ENCODE peak calls at places on chromosome 17, in ten cellular contexts. F is right lobe of liver, Q is PC-9, R is brain microvascular endothelial cell, H is HCT116, V is kidney, C is psoas muscle, D is upper lobe of right lung, S is ovary, Z is transverse colon. L is an unnamed sample.

GRCh38 chr17:72614871-72615626 is 477.4 kb downstream of the SLC39A11 start:
- DNase-seq in F (no peak), Q (no peak), R (peak), H (peak), V (peak), C (no peak), D (no peak), S (no peak), Z (peak), L (peak)

GRCh38 chr17:17063546-17064122 is 21.4 kb downstream of the MPRIP start:
- DNase-seq in F (peak), Q (peak), R (no peak), H (no peak), V (peak), C (peak), D (peak), S (no peak), Z (peak), L (peak)

GRCh38 chr17:78381601-78382168 is 3.2 kb downstream of the PGS1 start:
- DNase-seq in F (no peak), Q (no peak), R (no peak), H (no peak), V (no peak), C (no peak), D (no peak), S (no peak), Z (no peak), L (no peak)

GRCh38 chr17:60717814-60718213 is 40.2 kb downstream of the BCAS3 start:
- DNase-seq in F (no peak), Q (no peak), R (no peak), H (no peak), V (no peak), C (no peak), D (no peak), S (no peak), Z (no peak), L (no peak)

GRCh38 chr17:74760404-74761105 is 12.1 kb downstream of the NHERF1 start:
- DNase-seq in F (peak), Q (no peak), R (no peak), H (no peak), V (no peak), C (no peak), D (no peak), S (no peak), Z (no peak), L (no peak)

GRCh38 chr17:76326306-76326705 is 18.2 kb upstream of the QRICH2 start:
- DNase-seq in F (no peak), Q (no peak), R (no peak), H (no peak), V (no peak), C (no peak), D (no peak), S (no peak), Z (no peak), L (no peak)

GRCh38 chr17:4722678-4723240 is 8.5 kb upstream of the MED11 start:
- DNase-seq in F (no peak), Q (no peak), R (no peak), H (no peak), V (no peak), C (no peak), D (no peak), S (no peak), Z (no peak), L (no peak)

GRCh38 chr17:45160505-45161287 is 979 bp upstream of the HEXIM2 start:
- DNase-seq in F (peak), Q (peak), R (peak), H (no peak), V (peak), C (peak), D (peak), S (peak), Z (peak), L (peak)

GRCh38 chr17:17904171-17905035 is 67.6 kb upstream of the SREBF1 start:
- DNase-seq in F (peak), Q (no peak), R (no peak), H (no peak), V (peak), C (no peak), D (no peak), S (no peak), Z (no peak), L (no peak)

GRCh38 chr17:34981538-34982241 is 1.4 kb downstream of the LIG3 start:
- DNase-seq in F (no peak), Q (no peak), R (no peak), H (no peak), V (no peak), C (no peak), D (no peak), S (no peak), Z (no peak), L (no peak)

GRCh38 chr17:76791053-76791980 is 53.4 kb downstream of the MFSD11 start:
- DNase-seq in F (no peak), Q (no peak), R (peak), H (no peak), V (no peak), C (no peak), D (no peak), S (no peak), Z (peak), L (peak)

GRCh38 chr17:17737938-17738894 is 57.0 kb downstream of the RAI1 start:
- DNase-seq in F (no peak), Q (peak), R (no peak), H (no peak), V (peak), C (no peak), D (peak), S (peak), Z (peak), L (no peak)

GRCh38 chr17:32267690-32268205 is 2.1 kb downstream of the RHBDL3 start:
- DNase-seq in F (no peak), Q (no peak), R (no peak), H (no peak), V (peak), C (no peak), D (no peak), S (no peak), Z (no peak), L (peak)

GRCh38 chr17:34654871-34655270 is 75.5 kb downstream of the TMEM132E start:
- DNase-seq in F (no peak), Q (no peak), R (no peak), H (no peak), V (peak), C (no peak), D (no peak), S (no peak), Z (no peak), L (no peak)

GRCh38 chr17:43468746-43469544 is 14.8 kb upstream of the DHX8 start:
- DNase-seq in F (no peak), Q (peak), R (peak), H (peak), V (no peak), C (no peak), D (no peak), S (no peak), Z (no peak), L (no peak)

GRCh38 chr17:57102122-57102521 is 17.1 kb downstream of the AKAP1 start:
- DNase-seq in F (no peak), Q (no peak), R (no peak), H (no peak), V (no peak), C (no peak), D (no peak), S (no peak), Z (no peak), L (no peak)

GRCh38 chr17:17573912-17574311 is 17.6 kb downstream of the PEMT start:
- DNase-seq in F (no peak), Q (no peak), R (no peak), H (no peak), V (no peak), C (no peak), D (no peak), S (no peak), Z (no peak), L (no peak)

GRCh38 chr17:55734128-55734781 is 11.6 kb upstream of the TMEM100 start:
- DNase-seq in F (no peak), Q (no peak), R (no peak), H (no peak), V (no peak), C (no peak), D (no peak), S (no peak), Z (no peak), L (no peak)

GRCh38 chr17:30200086-30200485 is 35.4 kb downstream of the SLC6A4 start:
- DNase-seq in F (no peak), Q (no peak), R (no peak), H (no peak), V (no peak), C (no peak), D (no peak), S (no peak), Z (no peak), L (no peak)

GRCh38 chr17:77295410-77295809 is 154.6 kb downstream of the SEC14L1 start:
- DNase-seq in F (no peak), Q (no peak), R (no peak), H (no peak), V (no peak), C (no peak), D (no peak), S (no peak), Z (no peak), L (no peak)

GRCh38 chr17:41547378-41547841 is 19.3 kb upstream of the KRT19 start:
- DNase-seq in F (no peak), Q (peak), R (no peak), H (peak), V (no peak), C (no peak), D (no peak), S (peak), Z (no peak), L (no peak)

GRCh38 chr17:1173456-1174370 is 6.1 kb downstream of the ABR start:
- DNase-seq in F (no peak), Q (no peak), R (no peak), H (no peak), V (no peak), C (no peak), D (no peak), S (no peak), Z (no peak), L (no peak)

GRCh38 chr17:56903560-56903959 is 10.3 kb downstream of the TRIM25 start:
- DNase-seq in F (peak), Q (no peak), R (no peak), H (no peak), V (no peak), C (no peak), D (no peak), S (no peak), Z (no peak), L (no peak)

GRCh38 chr17:15432807-15433547 is 34.4 kb downstream of the CDRT4 start:
- DNase-seq in F (peak), Q (no peak), R (no peak), H (no peak), V (no peak), C (no peak), D (no peak), S (no peak), Z (no peak), L (no peak)

GRCh38 chr17:9880582-9880999 is 24.5 kb downstream of the RCVRN start:
- DNase-seq in F (no peak), Q (peak), R (no peak), H (peak), V (no peak), C (no peak), D (no peak), S (no peak), Z (no peak), L (no peak)

GRCh38 chr17:29215717-29216116 is 30.9 kb upstream of the CRYBA1 start:
- DNase-seq in F (no peak), Q (no peak), R (peak), H (no peak), V (no peak), C (no peak), D (no peak), S (no peak), Z (no peak), L (no peak)

GRCh38 chr17:63973247-63973646 is 529 bp upstream of the SCN4A start:
- DNase-seq in F (no peak), Q (no peak), R (no peak), H (no peak), V (no peak), C (no peak), D (no peak), S (no peak), Z (no peak), L (no peak)

GRCh38 chr17:77451271-77451893 is 310.6 kb downstream of the SEC14L1 start:
- DNase-seq in F (peak), Q (no peak), R (peak), H (no peak), V (peak), C (peak), D (peak), S (peak), Z (peak), L (peak)

GRCh38 chr17:2990396-2990795 is 73.0 kb downstream of the OR1D5 start:
- DNase-seq in F (peak), Q (no peak), R (no peak), H (no peak), V (no peak), C (no peak), D (peak), S (no peak), Z (no peak), L (no peak)

GRCh38 chr17:20284018-20284417 is 183.3 kb downstream of the LGALS9B start:
- DNase-seq in F (no peak), Q (no peak), R (no peak), H (no peak), V (no peak), C (no peak), D (no peak), S (no peak), Z (no peak), L (no peak)

DNA sequence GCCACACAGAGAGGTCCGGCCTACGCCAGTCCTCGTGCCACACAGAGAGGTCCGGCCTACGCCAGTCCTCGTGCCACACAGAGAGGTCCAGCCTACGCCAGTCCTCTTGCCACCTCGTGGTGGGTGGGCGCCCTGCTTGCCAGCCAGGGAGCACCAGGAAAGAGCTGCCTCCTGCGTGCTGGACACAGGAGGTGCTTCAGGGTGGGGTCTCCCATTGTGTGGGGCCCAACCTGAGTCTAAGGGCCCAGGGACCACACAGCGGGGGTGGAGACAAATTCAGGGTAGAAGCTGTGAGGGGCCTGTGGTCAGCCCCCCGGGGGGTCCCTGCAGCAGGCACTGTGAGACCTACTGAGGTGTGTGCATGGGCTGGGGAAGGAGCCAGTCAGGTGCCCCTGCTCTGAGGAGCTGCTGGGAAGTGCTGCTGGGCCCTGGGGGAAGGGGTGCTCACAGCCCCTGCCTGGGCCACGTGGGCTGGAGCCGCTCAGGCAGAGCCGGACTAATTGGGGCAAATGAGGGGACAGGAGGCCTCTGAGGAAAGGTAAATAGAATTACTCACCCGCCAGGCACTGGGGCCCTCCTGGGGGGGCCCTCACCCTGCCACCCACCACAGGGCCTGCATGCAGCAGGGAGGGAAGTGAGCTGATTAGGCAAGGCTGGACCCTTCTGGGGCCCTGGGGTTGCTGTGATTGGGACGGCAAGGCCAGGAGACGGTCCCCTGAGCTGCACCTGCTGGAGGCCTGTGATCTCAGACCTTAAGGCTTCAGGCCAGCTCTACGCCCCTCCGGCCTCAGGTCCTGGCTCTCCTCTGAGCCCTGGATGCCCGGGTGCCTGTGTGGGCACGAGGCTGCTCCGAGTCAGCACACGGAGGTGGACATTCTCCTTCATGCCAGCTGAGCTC is 11.0 kb downstream of the GCGR start:
- DNase-seq in F (peak), Q (peak), R (no peak), H (no peak), V (peak), C (no peak), D (no peak), S (no peak), Z (no peak), L (no peak)
- H3K27ac ChIP-seq in F (no peak), Q (no peak), R (no peak), H (peak), V (peak), C (no peak), D (no peak), S (no peak), Z (no peak), L (no peak)

GRCh38 chr17:47742319-47743181 is 9.5 kb downstream of the TBX21 start:
- DNase-seq in F (no peak), Q (no peak), R (no peak), H (no peak), V (no peak), C (no peak), D (no peak), S (peak), Z (no peak), L (no peak)

GRCh38 chr17:47741793-47742145 is 8.7 kb downstream of the TBX21 start:
- DNase-seq in F (no peak), Q (no peak), R (no peak), H (no peak), V (no peak), C (no peak), D (no peak), S (no peak), Z (no peak), L (no peak)

GRCh38 chr17:47744168-47745036 is 11.4 kb downstream of the TBX21 start:
- DNase-seq in F (no peak), Q (no peak), R (no peak), H (no peak), V (no peak), C (no peak), D (no peak), S (no peak), Z (no peak), L (no peak)

GRCh38 chr17:47741109-47741792 is 8.2 kb downstream of the TBX21 start:
- DNase-seq in F (no peak), Q (no peak), R (no peak), H (no peak), V (no peak), C (no peak), D (no peak), S (no peak), Z (no peak), L (no peak)

DNA sequence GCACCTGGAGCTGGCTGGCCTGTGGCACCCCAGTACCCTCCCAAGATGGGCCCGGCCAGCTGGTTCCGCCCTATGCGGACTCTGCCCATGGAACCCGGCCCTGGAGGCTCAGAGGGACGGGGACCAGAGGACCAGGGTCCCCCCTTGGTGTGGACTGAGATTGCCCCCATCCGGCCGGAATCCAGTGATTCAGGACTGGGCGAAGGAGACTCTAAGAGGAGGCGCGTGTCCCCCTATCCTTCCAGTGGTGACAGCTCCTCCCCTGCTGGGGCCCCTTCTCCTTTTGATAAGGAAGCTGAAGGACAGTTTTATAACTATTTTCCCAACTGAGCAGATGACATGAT is 12.0 kb downstream of the TBX21 start:
- DNase-seq in F (no peak), Q (no peak), R (no peak), H (no peak), V (no peak), C (no peak), D (no peak), S (no peak), Z (no peak), L (no peak)
- TF ChIP-seq CTCF in F (no peak), Q (no peak), R (no peak), H (no peak), V (no peak), C (no peak), D (no peak), S (no peak), Z (no peak), L (no peak)

DNA sequence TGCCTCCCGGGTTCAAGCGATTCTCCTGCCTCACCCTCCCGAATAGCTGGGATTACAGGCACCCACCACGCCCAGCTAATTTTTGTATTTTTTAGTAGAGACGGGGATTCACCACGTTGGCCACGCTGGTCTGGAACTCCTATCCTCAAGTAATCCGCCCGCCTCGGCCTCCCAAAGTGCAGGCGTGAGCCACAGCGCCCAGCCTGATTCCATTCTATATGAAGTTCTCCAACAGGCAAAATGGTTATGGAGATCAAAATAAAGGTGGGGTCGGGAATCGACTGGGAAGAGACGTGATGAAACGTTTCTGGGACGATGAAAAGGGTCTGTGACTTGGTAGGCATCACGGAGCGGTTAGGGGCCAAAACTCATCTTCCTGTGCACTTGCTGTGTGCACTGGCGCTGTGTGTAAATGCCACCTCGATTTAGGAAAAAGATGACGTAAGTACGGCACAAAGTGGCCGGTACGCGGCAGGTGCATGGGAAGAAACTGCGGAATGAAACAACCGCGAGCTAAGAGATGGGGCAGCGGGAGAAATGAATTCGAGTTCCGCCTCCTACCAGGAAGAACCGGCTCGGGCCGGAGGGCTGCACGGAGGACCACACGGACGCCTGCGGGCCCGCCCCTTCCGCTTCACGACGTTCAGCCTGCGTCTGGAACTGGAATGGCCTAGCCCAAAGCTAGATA is 1.6 kb downstream of the TP53 start:
- DNase-seq in F (peak), Q (peak), R (peak), H (peak), V (peak), C (peak), D (peak), S (peak), Z (peak), L (peak)
- H3K4me3 ChIP-seq in F (peak), Q (peak), R (peak), H (peak), V (peak), C (peak), D (peak), S (peak), Z (peak), L (peak)

DNA sequence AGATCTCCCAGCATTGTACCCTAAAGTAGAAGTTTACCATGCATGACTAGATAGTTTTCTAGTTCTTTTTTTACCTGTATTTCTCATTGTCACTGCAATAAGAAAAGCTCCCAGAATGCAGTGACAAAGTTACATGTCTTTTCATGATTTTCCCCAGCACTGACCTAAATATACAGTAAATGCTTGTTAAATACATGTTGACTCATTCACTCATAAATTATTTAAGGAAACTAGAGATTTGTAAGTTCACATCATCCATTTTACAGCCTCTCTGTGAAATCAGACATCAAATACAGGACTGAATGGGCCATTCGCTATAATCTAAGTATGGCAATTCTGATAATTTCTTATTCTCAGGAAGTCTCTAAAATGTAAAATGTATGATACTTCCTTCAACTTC is 258.9 kb upstream of the AXIN2 start:
- DNase-seq in F (no peak), Q (no peak), R (no peak), H (no peak), V (no peak), C (no peak), D (no peak), S (no peak), Z (no peak), L (no peak)
- H3K27ac ChIP-seq in F (no peak), Q (no peak), R (no peak), H (no peak), V (no peak), C (no peak), D (no peak), S (no peak), Z (no peak), L (no peak)

L was measured in dorsolateral prefrontal cortex.